ENCODE peak calls at places on chromosomes 1 and 21, in nine cellular contexts. One of them, this sample, is unnamed.

GRCh38 chr1:210143465-210144062 is 89.0 kb upstream of the SERTAD4 start:
- DNase-seq in suprapubic skin: peak
- DNase-seq in endothelial cell of umbilical vein: peak
- DNase-seq in HCT116: peak
- DNase-seq in H1: peak
- DNase-seq in GM23338: peak
- DNase-seq in spleen: no peak
- DNase-seq in transverse colon: peak
- DNase-seq in Panc1: no peak
- DNase-seq in this sample: peak

GRCh38 chr1:61080408-61081134 is 1.8 kb upstream of the NFIA start:
- DNase-seq in Panc1: no peak
- DNase-seq in HCT116: no peak
- DNase-seq in endothelial cell of umbilical vein: peak
- DNase-seq in spleen: no peak
- DNase-seq in H1: no peak
- DNase-seq in GM23338: peak
- DNase-seq in suprapubic skin: no peak
- DNase-seq in transverse colon: no peak
- DNase-seq in this sample: no peak

GRCh38 chr1:227945891-227946623 is 1.7 kb downstream of the WNT9A start:
- DNase-seq in endothelial cell of umbilical vein: peak
- DNase-seq in H1: no peak
- DNase-seq in Panc1: no peak
- DNase-seq in transverse colon: peak
- DNase-seq in spleen: peak
- DNase-seq in HCT116: peak
- DNase-seq in GM23338: peak
- DNase-seq in suprapubic skin: peak
- DNase-seq in this sample: no peak

GRCh38 chr1:107535091-107535490 is 394.3 kb downstream of the NTNG1 start:
- DNase-seq in endothelial cell of umbilical vein: no peak
- DNase-seq in Panc1: no peak
- DNase-seq in transverse colon: peak
- DNase-seq in H1: no peak
- DNase-seq in GM23338: no peak
- DNase-seq in suprapubic skin: no peak
- DNase-seq in spleen: no peak
- DNase-seq in HCT116: no peak
- DNase-seq in this sample: no peak

GRCh38 chr1:30087465-30087864 is 635.9 kb downstream of the MATN1 start:
- DNase-seq in Panc1: no peak
- DNase-seq in suprapubic skin: no peak
- DNase-seq in GM23338: peak
- DNase-seq in transverse colon: no peak
- DNase-seq in spleen: no peak
- DNase-seq in H1: peak
- DNase-seq in endothelial cell of umbilical vein: no peak
- DNase-seq in HCT116: no peak
- DNase-seq in this sample: no peak

GRCh38 chr1:91166106-91166712 is 144.4 kb upstream of the ZNF644 start:
- DNase-seq in endothelial cell of umbilical vein: peak
- DNase-seq in spleen: no peak
- DNase-seq in HCT116: peak
- DNase-seq in H1: peak
- DNase-seq in transverse colon: peak
- DNase-seq in suprapubic skin: no peak
- DNase-seq in GM23338: peak
- DNase-seq in Panc1: peak
- DNase-seq in this sample: peak

GRCh38 chr1:81032973-81033425 is 767.7 kb upstream of the ADGRL2 start:
- DNase-seq in HCT116: no peak
- DNase-seq in transverse colon: no peak
- DNase-seq in suprapubic skin: no peak
- DNase-seq in H1: no peak
- DNase-seq in endothelial cell of umbilical vein: no peak
- DNase-seq in Panc1: no peak
- DNase-seq in spleen: no peak
- DNase-seq in GM23338: no peak
- DNase-seq in this sample: no peak

GRCh38 chr21:34669149-34669879 is 520 bp downstream of the CLIC6 start:
- DNase-seq in HCT116: no peak
- DNase-seq in endothelial cell of umbilical vein: no peak
- DNase-seq in Panc1: no peak
- DNase-seq in suprapubic skin: peak
- DNase-seq in GM23338: peak
- DNase-seq in spleen: no peak
- DNase-seq in H1: no peak
- DNase-seq in transverse colon: peak
- DNase-seq in this sample: no peak

GRCh38 chr1:161482610-161483009 is 22.6 kb upstream of the FCGR2A start:
- DNase-seq in suprapubic skin: no peak
- DNase-seq in Panc1: no peak
- DNase-seq in H1: no peak
- DNase-seq in HCT116: no peak
- DNase-seq in endothelial cell of umbilical vein: no peak
- DNase-seq in GM23338: no peak
- DNase-seq in transverse colon: no peak
- DNase-seq in spleen: no peak
- DNase-seq in this sample: no peak

GRCh38 chr1:64474639-64475038 is 4.7 kb downstream of the CACHD1 start:
- DNase-seq in spleen: no peak
- DNase-seq in H1: no peak
- DNase-seq in Panc1: no peak
- DNase-seq in GM23338: no peak
- DNase-seq in HCT116: no peak
- DNase-seq in suprapubic skin: no peak
- DNase-seq in endothelial cell of umbilical vein: no peak
- DNase-seq in transverse colon: peak
- DNase-seq in this sample: no peak

GRCh38 chr1:88276158-88276557 is 407.9 kb upstream of the PKN2 start:
- DNase-seq in Panc1: no peak
- DNase-seq in HCT116: no peak
- DNase-seq in transverse colon: no peak
- DNase-seq in suprapubic skin: no peak
- DNase-seq in H1: no peak
- DNase-seq in GM23338: no peak
- DNase-seq in spleen: no peak
- DNase-seq in endothelial cell of umbilical vein: peak
- DNase-seq in this sample: no peak

GRCh38 chr1:200628223-200628868 is 7.8 kb upstream of the KIF14 start:
- DNase-seq in endothelial cell of umbilical vein: no peak
- DNase-seq in GM23338: no peak
- DNase-seq in suprapubic skin: no peak
- DNase-seq in transverse colon: peak
- DNase-seq in Panc1: no peak
- DNase-seq in H1: no peak
- DNase-seq in spleen: peak
- DNase-seq in HCT116: no peak
- DNase-seq in this sample: no peak

GRCh38 chr1:12477936-12478611 is 139.9 kb downstream of the DHRS3 start:
- DNase-seq in GM23338: peak
- DNase-seq in endothelial cell of umbilical vein: peak
- DNase-seq in HCT116: peak
- DNase-seq in transverse colon: peak
- DNase-seq in Panc1: peak
- DNase-seq in suprapubic skin: peak
- DNase-seq in H1: no peak
- DNase-seq in spleen: peak
- DNase-seq in this sample: no peak

GRCh38 chr1:36008546-36009197 is 75.2 kb upstream of the TEKT2 start:
- DNase-seq in Panc1: peak
- DNase-seq in HCT116: peak
- DNase-seq in H1: no peak
- DNase-seq in spleen: no peak
- DNase-seq in GM23338: peak
- DNase-seq in transverse colon: no peak
- DNase-seq in suprapubic skin: no peak
- DNase-seq in endothelial cell of umbilical vein: peak
- DNase-seq in this sample: no peak

GRCh38 chr1:19300211-19300610 is 11.6 kb upstream of the AKR7A3 start:
- DNase-seq in spleen: no peak
- DNase-seq in Panc1: no peak
- DNase-seq in transverse colon: no peak
- DNase-seq in GM23338: no peak
- DNase-seq in HCT116: no peak
- DNase-seq in suprapubic skin: no peak
- DNase-seq in endothelial cell of umbilical vein: no peak
- DNase-seq in H1: no peak
- DNase-seq in this sample: no peak

GRCh38 chr1:245234217-245235120 is 79.7 kb downstream of the KIF26B start:
- DNase-seq in suprapubic skin: no peak
- DNase-seq in transverse colon: no peak
- DNase-seq in GM23338: peak
- DNase-seq in HCT116: no peak
- DNase-seq in endothelial cell of umbilical vein: no peak
- DNase-seq in Panc1: no peak
- DNase-seq in H1: peak
- DNase-seq in spleen: no peak
- DNase-seq in this sample: no peak

GRCh38 chr1:59081795-59082194 is 215.1 kb upstream of the FGGY start:
- DNase-seq in spleen: no peak
- DNase-seq in suprapubic skin: no peak
- DNase-seq in Panc1: no peak
- DNase-seq in H1: no peak
- DNase-seq in GM23338: no peak
- DNase-seq in endothelial cell of umbilical vein: no peak
- DNase-seq in transverse colon: no peak
- DNase-seq in HCT116: no peak
- DNase-seq in this sample: no peak

GRCh38 chr1:19409477-19410086 is 75.8 kb downstream of the CAPZB start:
- DNase-seq in HCT116: no peak
- DNase-seq in transverse colon: no peak
- DNase-seq in spleen: no peak
- DNase-seq in endothelial cell of umbilical vein: no peak
- DNase-seq in H1: no peak
- DNase-seq in Panc1: no peak
- DNase-seq in suprapubic skin: no peak
- DNase-seq in GM23338: no peak
- DNase-seq in this sample: no peak

GRCh38 chr1:3663999-3664699 is 11.8 kb downstream of the TP73 start:
- DNase-seq in Panc1: no peak
- DNase-seq in spleen: peak
- DNase-seq in endothelial cell of umbilical vein: no peak
- DNase-seq in HCT116: no peak
- DNase-seq in transverse colon: peak
- DNase-seq in GM23338: no peak
- DNase-seq in H1: no peak
- DNase-seq in suprapubic skin: peak
- DNase-seq in this sample: no peak
- TF ChIP-seq POLR2AphosphoS5 in Panc1: no peak
- TF ChIP-seq POLR2AphosphoS5 in spleen: no peak
- TF ChIP-seq POLR2AphosphoS5 in endothelial cell of umbilical vein: no peak
- TF ChIP-seq POLR2AphosphoS5 in HCT116: no peak
- TF ChIP-seq POLR2AphosphoS5 in transverse colon: no peak
- TF ChIP-seq POLR2AphosphoS5 in GM23338: no peak
- TF ChIP-seq POLR2AphosphoS5 in H1: no peak
- TF ChIP-seq POLR2AphosphoS5 in suprapubic skin: no peak
- TF ChIP-seq POLR2AphosphoS5 in this sample: no peak

DNA sequence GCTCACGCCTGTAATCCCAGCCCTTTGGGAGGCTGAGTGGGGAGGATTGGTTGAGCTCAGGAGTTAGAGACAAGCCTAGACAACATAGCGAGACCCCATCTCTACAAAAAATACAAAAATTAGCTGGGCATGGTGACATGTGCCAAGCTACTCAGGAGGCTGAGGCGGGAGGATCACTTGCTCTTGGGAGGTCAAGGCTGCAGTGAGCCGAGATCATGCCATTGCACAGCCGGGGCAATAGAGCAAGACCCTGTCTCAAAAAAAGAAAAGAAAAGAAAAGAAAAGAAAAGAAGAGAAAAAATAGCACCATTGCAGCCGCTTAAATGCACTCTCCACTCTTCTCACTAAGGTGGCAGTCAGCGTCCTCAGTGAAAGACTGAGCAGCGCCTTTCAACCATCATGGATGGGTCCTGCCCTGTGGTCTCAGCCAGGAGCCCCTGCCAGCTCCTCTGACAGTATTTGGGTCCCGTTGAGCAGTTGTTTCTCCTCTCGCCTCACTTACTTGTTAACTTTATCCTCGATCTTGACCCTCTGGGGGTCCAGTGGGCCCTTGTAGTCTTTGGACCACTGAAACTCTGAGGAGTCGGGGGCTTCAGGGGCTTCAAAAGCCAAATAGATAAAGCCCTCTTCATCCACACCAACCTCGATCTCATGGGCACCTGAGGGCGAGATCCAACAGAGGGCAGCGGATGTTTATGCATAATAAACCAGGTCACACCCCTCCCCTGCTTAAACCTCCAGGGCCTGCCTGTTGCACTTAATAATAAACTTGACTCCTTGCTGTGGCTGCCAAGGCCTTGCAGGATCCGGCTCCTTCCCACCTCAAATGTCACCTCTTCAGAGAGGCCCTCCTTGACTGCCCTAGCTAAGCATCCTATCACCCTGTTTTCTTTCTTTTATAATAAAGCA is 36.9 kb downstream of the MYOM3 start:
- DNase-seq in H1: no peak
- DNase-seq in spleen: no peak
- DNase-seq in HCT116: no peak
- DNase-seq in transverse colon: no peak
- DNase-seq in GM23338: peak
- DNase-seq in suprapubic skin: no peak
- DNase-seq in Panc1: no peak
- DNase-seq in endothelial cell of umbilical vein: no peak
- DNase-seq in this sample: no peak
- H3K4me3 ChIP-seq in H1: no peak
- H3K4me3 ChIP-seq in spleen: no peak
- H3K4me3 ChIP-seq in HCT116: no peak
- H3K4me3 ChIP-seq in transverse colon: no peak
- H3K4me3 ChIP-seq in GM23338: no peak
- H3K4me3 ChIP-seq in suprapubic skin: no peak
- H3K4me3 ChIP-seq in Panc1: no peak
- H3K4me3 ChIP-seq in endothelial cell of umbilical vein: no peak
- H3K4me3 ChIP-seq in this sample: no peak

GRCh38 chr1:167221126-167221803 is 579 bp downstream of the POU2F1 start:
- DNase-seq in GM23338: peak
- DNase-seq in Panc1: no peak
- DNase-seq in spleen: peak
- DNase-seq in endothelial cell of umbilical vein: peak
- DNase-seq in HCT116: no peak
- DNase-seq in suprapubic skin: peak
- DNase-seq in transverse colon: no peak
- DNase-seq in H1: no peak
- DNase-seq in this sample: peak
- TF ChIP-seq POLR2AphosphoS5 in GM23338: no peak
- TF ChIP-seq POLR2AphosphoS5 in Panc1: no peak
- TF ChIP-seq POLR2AphosphoS5 in spleen: no peak
- TF ChIP-seq POLR2AphosphoS5 in endothelial cell of umbilical vein: no peak
- TF ChIP-seq POLR2AphosphoS5 in HCT116: no peak
- TF ChIP-seq POLR2AphosphoS5 in suprapubic skin: no peak
- TF ChIP-seq POLR2AphosphoS5 in transverse colon: no peak
- TF ChIP-seq POLR2AphosphoS5 in H1: peak
- TF ChIP-seq POLR2AphosphoS5 in this sample: no peak

DNA sequence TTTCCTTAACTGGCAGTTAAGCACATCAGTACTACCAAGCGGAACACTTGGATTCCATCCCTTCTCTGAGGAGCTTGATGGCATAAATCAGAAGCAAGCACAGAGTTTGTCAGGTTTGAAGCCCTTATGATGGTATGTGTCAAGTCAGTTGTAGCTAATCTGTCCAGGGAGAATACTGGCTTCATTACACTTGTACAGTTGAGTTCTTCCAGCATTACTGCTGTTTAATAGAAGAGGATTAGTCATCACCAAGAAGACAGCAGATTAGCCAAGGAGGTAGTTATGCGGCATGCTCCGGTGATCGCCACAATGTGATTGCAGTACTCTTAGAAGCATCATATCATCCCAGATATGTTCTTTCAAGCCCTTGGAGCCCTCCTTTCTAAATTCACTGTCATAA is 2.1 kb upstream of the TDRD5 start:
- DNase-seq in Panc1: no peak
- DNase-seq in GM23338: no peak
- DNase-seq in transverse colon: no peak
- DNase-seq in HCT116: no peak
- DNase-seq in suprapubic skin: no peak
- DNase-seq in H1: no peak
- DNase-seq in spleen: no peak
- DNase-seq in endothelial cell of umbilical vein: no peak
- DNase-seq in this sample: no peak
- H3K4me3 ChIP-seq in Panc1: no peak
- H3K4me3 ChIP-seq in GM23338: no peak
- H3K4me3 ChIP-seq in transverse colon: no peak
- H3K4me3 ChIP-seq in HCT116: no peak
- H3K4me3 ChIP-seq in suprapubic skin: no peak
- H3K4me3 ChIP-seq in H1: no peak
- H3K4me3 ChIP-seq in spleen: no peak
- H3K4me3 ChIP-seq in endothelial cell of umbilical vein: no peak
- H3K4me3 ChIP-seq in this sample: no peak